ENCODE peak calls at places on chromosome 20, in six cellular contexts. D, R, N, H, Z and U are unnamed samples.

GRCh38 chr20:13336308-13337089 is 115.4 kb downstream of the ISM1 start:
- DNase-seq in D (no peak), R (peak), N (no peak), H (no peak), Z (no peak), U (peak)

GRCh38 chr20:39342463-39342862 is 380.3 kb downstream of the DHX35 start:
- DNase-seq in D (no peak), R (no peak), N (no peak), H (no peak), Z (no peak), U (no peak)

GRCh38 chr20:14951105-14951504 is 613.7 kb upstream of the FLRT3 start:
- DNase-seq in D (no peak), R (no peak), N (no peak), H (no peak), Z (no peak), U (no peak)

GRCh38 chr20:60306516-60306915 is 348.3 kb downstream of the CDH26 start:
- DNase-seq in D (no peak), R (no peak), N (no peak), H (no peak), Z (no peak), U (no peak)

GRCh38 chr20:32535953-32536823 is 48.9 kb downstream of the NOL4L start:
- DNase-seq in D (no peak), R (peak), N (peak), H (no peak), Z (peak), U (no peak)

GRCh38 chr20:15799871-15800270 is 773.4 kb downstream of the KIF16B start:
- DNase-seq in D (no peak), R (no peak), N (no peak), H (no peak), Z (no peak), U (no peak)

GRCh38 chr20:40689943-40690835 is 1.2 kb upstream of the MAFB start:
- DNase-seq in D (peak), R (peak), N (peak), H (peak), Z (peak), U (peak)

GRCh38 chr20:23820493-23820892 is 6.0 kb downstream of the CST2 start:
- DNase-seq in D (no peak), R (no peak), N (no peak), H (no peak), Z (no peak), U (no peak)

GRCh38 chr20:21640556-21640955 is 64.9 kb upstream of the PAX1 start:
- DNase-seq in D (peak), R (peak), N (no peak), H (no peak), Z (no peak), U (no peak)

GRCh38 chr20:21522479-21523397 is 8.9 kb upstream of the NKX2-2 start:
- DNase-seq in D (no peak), R (no peak), N (no peak), H (no peak), Z (no peak), U (no peak)

GRCh38 chr20:53831812-53832211 is 238.2 kb upstream of the ZNF217 start:
- DNase-seq in D (no peak), R (no peak), N (no peak), H (no peak), Z (no peak), U (no peak)

GRCh38 chr20:58746551-58747399 is 54.2 kb downstream of the NPEPL1 start:
- DNase-seq in D (no peak), R (no peak), N (no peak), H (no peak), Z (no peak), U (no peak)

GRCh38 chr20:14790771-14791517 is 453.5 kb upstream of the FLRT3 start:
- DNase-seq in D (no peak), R (no peak), N (no peak), H (no peak), Z (no peak), U (no peak)

GRCh38 chr20:34506480-34506879 is 9.7 kb upstream of the DYNLRB1 start:
- DNase-seq in D (no peak), R (no peak), N (no peak), H (no peak), Z (no peak), U (no peak)

GRCh38 chr20:3041818-3042504 is 1.5 kb upstream of the GNRH2 start:
- DNase-seq in D (no peak), R (no peak), N (no peak), H (no peak), Z (peak), U (no peak)

GRCh38 chr20:43537921-43538854 is 20.6 kb upstream of the SGK2 start:
- DNase-seq in D (peak), R (peak), N (peak), H (peak), Z (peak), U (peak)

GRCh38 chr20:17648306-17648646 is 33.8 kb downstream of the RRBP1 start:
- DNase-seq in D (no peak), R (no peak), N (no peak), H (no peak), Z (peak), U (no peak)

GRCh38 chr20:38878798-38879197 is 47.4 kb upstream of the FAM83D start:
- DNase-seq in D (no peak), R (peak), N (no peak), H (no peak), Z (no peak), U (peak)

GRCh38 chr20:17843246-17844132 is 125.1 kb downstream of the SNX5 start:
- DNase-seq in D (no peak), R (peak), N (peak), H (peak), Z (peak), U (peak)

DNA sequence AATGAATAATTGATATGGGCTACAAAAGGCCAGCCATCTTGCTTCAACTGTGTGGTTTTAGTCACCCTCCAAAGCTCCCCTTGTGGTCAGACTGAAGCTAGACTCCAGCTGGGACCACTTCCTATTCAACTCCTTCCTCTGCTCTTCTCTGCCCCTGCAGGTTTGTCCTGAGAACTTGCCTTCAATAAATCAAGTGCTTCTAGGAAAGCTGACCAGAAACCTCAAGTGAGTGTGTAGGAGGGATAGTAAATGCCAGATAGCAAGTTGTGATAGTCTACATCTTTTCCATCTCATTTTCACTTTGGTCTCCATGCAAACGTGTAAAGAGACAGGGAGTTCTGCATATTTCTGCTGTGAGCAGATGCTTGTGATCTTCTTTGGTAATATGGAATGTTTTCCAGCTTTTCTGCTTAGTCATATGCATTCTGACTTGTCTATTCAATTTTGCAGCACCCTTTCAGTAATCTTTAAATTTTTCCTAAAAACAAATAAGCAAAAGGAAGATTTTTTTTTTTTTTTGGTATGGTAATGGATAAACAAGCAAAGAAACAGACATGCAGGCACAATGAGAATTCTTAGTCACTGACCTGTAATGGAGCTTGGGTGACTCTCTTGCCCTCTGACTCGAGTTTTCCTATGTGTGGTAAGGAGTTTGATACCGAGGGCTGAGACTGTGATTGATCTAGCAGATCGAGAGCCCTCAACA is 201.3 kb upstream of the BTBD3 start:
- DNase-seq in D (no peak), R (peak), N (no peak), H (no peak), Z (no peak), U (peak)
- TF ChIP-seq CTCF in D (no peak), R (peak), N (no peak), H (no peak), Z (no peak), U (peak)

GRCh38 chr20:44580581-44581268 is 1.7 kb upstream of the PKIG start:
- DNase-seq in D (no peak), R (no peak), N (no peak), H (no peak), Z (no peak), U (no peak)
- H3K27ac ChIP-seq in D (peak), R (no peak), N (peak), H (peak), Z (no peak), U (no peak)

DNA sequence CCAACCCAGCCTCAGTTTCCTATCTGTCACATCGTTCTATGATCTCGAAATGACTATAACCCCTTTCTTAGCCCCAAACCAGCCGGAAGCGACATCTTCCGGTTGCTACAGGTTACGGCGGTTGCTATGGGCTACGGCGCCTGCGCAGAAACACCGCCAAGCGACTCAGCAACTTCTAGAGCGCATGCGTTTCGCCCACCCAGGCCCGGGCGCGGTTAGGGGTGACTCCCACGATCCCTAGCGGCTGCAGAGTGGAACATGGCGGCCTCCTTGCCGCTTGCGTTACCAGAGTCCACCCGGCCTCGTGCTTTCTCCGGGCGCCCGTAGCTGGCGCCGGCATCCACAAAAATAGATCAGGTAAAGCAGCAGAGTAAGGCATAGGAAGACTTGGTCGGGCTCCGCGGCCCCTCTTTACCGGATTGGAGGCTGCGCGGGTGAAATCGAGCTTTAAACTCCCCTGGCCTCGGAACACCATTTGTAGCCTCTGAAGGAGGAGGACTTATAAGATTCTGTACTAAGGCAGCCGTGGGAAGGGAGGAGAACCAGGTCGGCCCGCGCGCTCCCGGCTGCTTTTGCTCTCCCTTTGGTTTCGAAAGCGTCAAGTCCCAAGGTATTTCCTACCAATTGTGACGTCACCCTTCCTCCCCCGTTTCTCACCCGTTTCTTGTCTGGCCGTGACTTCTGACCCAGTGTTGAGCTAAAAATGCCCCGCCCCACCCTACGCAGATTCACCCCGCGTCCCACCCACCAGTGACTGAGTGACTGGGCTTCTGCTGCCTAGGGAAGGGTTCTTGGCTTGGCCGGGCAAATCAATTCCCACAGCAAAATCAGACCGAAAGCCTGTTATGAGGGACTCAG is 3.5 kb downstream of the SDCBP2 start:
- DNase-seq in D (peak), R (peak), N (peak), H (peak), Z (peak), U (peak)
- TF ChIP-seq CTCF in D (no peak), R (no peak), N (peak), H (peak), Z (peak), U (peak)

DNA sequence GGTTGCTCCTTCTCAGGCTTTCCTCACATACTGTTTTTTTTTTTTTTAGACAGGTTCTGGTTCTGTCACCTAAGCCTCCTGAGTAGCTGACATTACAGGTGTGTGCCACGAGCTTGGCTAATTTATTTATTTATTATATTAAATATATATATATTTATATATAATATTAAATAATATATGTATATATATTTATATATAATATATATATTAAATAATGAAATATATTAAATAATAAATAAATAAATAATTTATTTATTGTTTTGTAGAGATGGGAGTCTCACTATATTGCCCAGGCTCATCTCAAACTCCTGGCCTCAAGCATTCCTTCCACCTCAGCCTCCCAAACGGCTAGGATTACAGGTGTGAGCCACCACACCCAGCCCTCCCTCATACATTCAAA is 28.3 kb upstream of the SLC9A8 start:
- DNase-seq in D (no peak), R (no peak), N (no peak), H (no peak), Z (no peak), U (no peak)
- H3K27ac ChIP-seq in D (no peak), R (no peak), N (no peak), H (no peak), Z (no peak), U (no peak)

GRCh38 chr20:4230651-4231050 is 215.3 kb upstream of the RNF24 start:
- DNase-seq in D (no peak), R (peak), N (no peak), H (no peak), Z (no peak), U (no peak)

GRCh38 chr20:4234664-4235063 is 219.3 kb upstream of the RNF24 start:
- DNase-seq in D (no peak), R (no peak), N (no peak), H (no peak), Z (no peak), U (no peak)

GRCh38 chr20:4235512-4236043 is 220.2 kb upstream of the RNF24 start:
- DNase-seq in D (no peak), R (no peak), N (no peak), H (no peak), Z (no peak), U (no peak)

GRCh38 chr20:4234128-4234527 is 218.8 kb upstream of the RNF24 start:
- DNase-seq in D (peak), R (peak), N (no peak), H (peak), Z (no peak), U (no peak)

DNA sequence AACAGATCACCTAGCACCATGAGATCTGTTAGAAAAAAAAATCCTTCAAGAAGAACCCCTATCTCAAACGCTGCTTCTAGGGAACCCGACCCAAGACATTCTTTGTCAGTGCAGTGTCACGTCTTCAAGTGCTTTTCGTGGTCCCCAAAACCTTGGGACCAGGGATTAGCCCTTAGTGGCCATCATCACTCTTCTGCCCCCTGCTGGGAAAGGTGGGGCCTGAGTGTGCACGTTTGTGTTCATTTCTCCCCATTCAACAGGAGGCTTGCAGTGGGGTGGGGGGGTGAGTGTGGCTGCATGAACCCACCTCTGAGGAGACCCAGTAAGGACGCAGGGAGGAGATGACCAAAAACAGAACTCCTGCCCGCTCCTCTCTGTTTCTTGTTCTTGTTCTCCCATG is 218.2 kb upstream of the RNF24 start:
- DNase-seq in D (no peak), R (no peak), N (no peak), H (no peak), Z (no peak), U (no peak)
- TF ChIP-seq CTCF in D (no peak), R (no peak), N (no peak), H (no peak), Z (no peak), U (no peak)

GRCh38 chr20:48716541-48716940 is 111.3 kb downstream of the PREX1 start:
- DNase-seq in D (no peak), R (no peak), N (no peak), H (no peak), Z (no peak), U (no peak)
- H3K27ac ChIP-seq in D (no peak), R (no peak), N (no peak), H (peak), Z (no peak), U (no peak)

GRCh38 chr20:56202493-56203077 is 45.9 kb upstream of the MC3R start:
- DNase-seq in D (no peak), R (peak), N (no peak), H (no peak), Z (no peak), U (peak)

GRCh38 chr20:56205350-56205749 is 43.2 kb upstream of the MC3R start:
- DNase-seq in D (peak), R (no peak), N (no peak), H (no peak), Z (no peak), U (no peak)

GRCh38 chr20:56195946-56196345 is 52.6 kb upstream of the MC3R start:
- DNase-seq in D (no peak), R (peak), N (no peak), H (no peak), Z (no peak), U (no peak)

GRCh38 chr20:56204206-56204605 is 44.3 kb upstream of the MC3R start:
- DNase-seq in D (no peak), R (no peak), N (no peak), H (no peak), Z (no peak), U (no peak)

GRCh38 chr20:56200456-56200855 is 48.1 kb upstream of the MC3R start:
- DNase-seq in D (no peak), R (no peak), N (no peak), H (no peak), Z (no peak), U (no peak)
- TF ChIP-seq CTCF in D (no peak), R (peak), N (no peak), H (no peak), Z (no peak), U (peak)

GRCh38 chr20:63678667-63679465 is 17.6 kb upstream of the TNFRSF6B start:
- DNase-seq in D (no peak), R (no peak), N (no peak), H (no peak), Z (no peak), U (no peak)

GRCh38 chr20:63679799-63680305 is 16.6 kb upstream of the TNFRSF6B start:
- DNase-seq in D (no peak), R (no peak), N (no peak), H (no peak), Z (no peak), U (no peak)

GRCh38 chr20:63681609-63682142 is 14.8 kb upstream of the TNFRSF6B start:
- DNase-seq in D (no peak), R (no peak), N (no peak), H (no peak), Z (no peak), U (no peak)

GRCh38 chr20:63680857-63681608 is 15.4 kb upstream of the TNFRSF6B start:
- DNase-seq in D (no peak), R (no peak), N (no peak), H (no peak), Z (no peak), U (no peak)

DNA sequence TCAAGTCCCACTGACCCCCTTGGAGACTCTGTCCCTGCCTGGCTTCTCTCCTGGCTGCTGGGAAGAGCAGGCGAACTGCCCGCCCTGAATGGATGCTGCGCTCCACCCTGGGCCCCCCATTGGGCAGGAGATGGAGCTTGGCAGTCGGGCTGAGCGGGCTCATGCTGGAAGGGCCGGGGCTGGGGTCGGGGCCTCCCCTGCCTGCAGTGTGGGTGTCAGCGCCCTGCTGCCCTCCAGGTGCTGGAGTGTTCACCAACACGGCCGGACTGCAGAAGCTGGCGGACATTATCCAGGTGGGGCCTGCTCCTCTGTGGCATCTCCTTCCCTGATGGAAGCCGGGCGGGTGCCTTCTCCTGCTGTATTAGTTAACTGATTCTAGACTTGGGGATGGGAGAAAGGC is 16.0 kb upstream of the TNFRSF6B start:
- DNase-seq in D (no peak), R (no peak), N (no peak), H (no peak), Z (no peak), U (no peak)
- H3K27ac ChIP-seq in D (no peak), R (peak), N (no peak), H (peak), Z (no peak), U (no peak)

GRCh38 chr20:25310268-25310920 is 62.5 kb downstream of the PYGB start:
- DNase-seq in D (no peak), R (peak), N (no peak), H (peak), Z (peak), U (peak)
- TF ChIP-seq CTCF in D (no peak), R (peak), N (peak), H (peak), Z (peak), U (peak)